ENCODE peak calls at places on chromosomes 5 and 9, in seven cellular contexts. H is neuronal stem cell, Q is H9, U is H1, S is mesenchymal stem cell, E is mesendoderm, W is trophoblast cell. C is an unnamed sample.

GRCh38 chr5:39283231-39283818 is 64.0 kb upstream of the FYB1 start:
- DNase-seq in S (peak; percentile 71), Q (peak; percentile 60), H (peak; percentile 9), E (peak; percentile 94), W (peak; percentile 60), U (peak; percentile 17), C (peak; percentile 76)

GRCh38 chr5:174151579-174152181 is 106.2 kb downstream of the NSG2 start:
- DNase-seq in U (no peak), Q (no peak), H (no peak), W (no peak), E (no peak), S (no peak), C (no peak)

GRCh38 chr9:136964833-136965422 is 12.4 kb upstream of the PTGDS start:
- DNase-seq in Q (no peak), E (no peak), U (no peak), W (no peak), H (no peak), S (no peak), C (no peak)

GRCh38 chr5:19031491-19031890 is 956.5 kb downstream of the CDH18 start:
- DNase-seq in U (no peak), S (no peak), W (no peak), H (no peak), E (no peak), Q (no peak), C (no peak)

GRCh38 chr5:135034963-135035677 is 1.1 kb upstream of the PITX1 start:
- DNase-seq in W (no peak), U (no peak), S (no peak), Q (no peak), H (no peak), E (no peak), C (no peak)

GRCh38 chr9:7756088-7756487 is 43.5 kb downstream of the DMAC1 start:
- DNase-seq in Q (no peak), U (no peak), W (no peak), H (no peak), E (no peak), S (no peak), C (no peak)

GRCh38 chr5:135392256-135392655 is 6.8 kb downstream of the MACROH2A1 start:
- DNase-seq in E (no peak), U (no peak), Q (no peak), H (no peak), W (no peak), S (peak; percentile 82), C (peak; percentile 88)

GRCh38 chr9:20906326-20906725 is 125.1 kb downstream of the HACD4 start:
- DNase-seq in S (peak; percentile 1), Q (no peak), E (no peak), H (no peak), U (no peak), W (no peak), C (no peak)

GRCh38 chr5:120375248-120375647 is 88.9 kb upstream of the PRR16 start:
- DNase-seq in U (no peak), Q (no peak), W (no peak), H (no peak), E (no peak), S (peak; percentile 50), C (no peak)

GRCh38 chr5:96614110-96614691 is 48.0 kb upstream of the CAST start:
- DNase-seq in S (peak; percentile 94), Q (peak; percentile 52), H (peak; percentile 66), U (peak; percentile 38), W (peak; percentile 80), E (peak; percentile 77), C (peak; percentile 96)

GRCh38 chr9:95065224-95065623 is 252.3 kb downstream of the FANCC start:
- DNase-seq in S (no peak), W (no peak), H (no peak), Q (no peak), U (no peak), E (no peak), C (no peak)

GRCh38 chr5:169218176-169218575 is 82.8 kb downstream of the SLIT3 start:
- DNase-seq in Q (no peak), E (peak; percentile 48), U (no peak), H (no peak), W (no peak), S (no peak), C (no peak)

GRCh38 chr9:119289740-119290139 is 79.5 kb downstream of the BRINP1 start:
- DNase-seq in S (peak; percentile 33), W (no peak), H (peak; percentile 64), Q (peak; percentile 46), E (peak; percentile 78), U (no peak), C (no peak)
- H4K8ac ChIP-seq in S (no peak overlapping the region), W (no peak overlapping the region), H (no peak overlapping the region), Q (no peak overlapping the region), E (no peak overlapping the region), U (no peak overlapping the region), C (no peak overlapping the region)

GRCh38 chr9:126643945-126644527 is 30.3 kb downstream of the LMX1B start:
- DNase-seq in Q (no peak), S (no peak), H (no peak), U (no peak), E (no peak), W (no peak), C (no peak)
- H4K8ac ChIP-seq in Q (no peak overlapping the region), S (no peak overlapping the region), H (no peak overlapping the region), U (no peak overlapping the region), E (no peak overlapping the region), W (no peak overlapping the region), C (no peak overlapping the region)

DNA sequence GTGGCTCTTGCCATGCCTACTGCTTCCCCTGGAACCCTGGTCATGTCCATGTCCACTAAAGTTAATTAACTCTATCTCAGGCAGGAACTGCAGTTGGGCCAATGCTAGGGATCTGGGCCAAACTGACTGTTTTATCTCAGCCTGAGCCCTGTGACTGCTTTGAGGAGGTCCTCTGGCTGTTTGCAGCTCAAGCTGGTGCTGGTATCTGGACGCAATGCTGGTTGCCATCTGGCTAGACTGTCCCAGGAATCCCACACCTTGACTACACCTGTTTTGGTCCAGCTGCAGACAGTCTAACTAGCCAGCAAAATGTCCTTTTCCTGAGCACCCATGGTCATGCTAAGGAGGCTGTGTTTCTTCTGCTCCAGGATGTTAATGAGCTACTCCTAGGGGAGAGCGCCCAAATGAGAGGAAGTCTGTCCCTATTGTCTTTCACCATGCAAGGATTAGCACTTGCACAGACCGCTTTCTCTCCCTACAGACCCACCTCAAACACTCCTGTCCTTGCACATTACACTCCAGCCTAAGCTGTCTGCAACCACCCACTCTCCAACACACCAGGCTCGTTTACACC is 251.0 kb downstream of the SH3GL2 start:
- DNase-seq in U (no peak), H (no peak), Q (peak; percentile 31), E (peak; percentile 19), W (no peak), S (no peak), C (no peak)
- H4K8ac ChIP-seq in U (no peak overlapping the region), H (no peak overlapping the region), Q (no peak overlapping the region), E (no peak overlapping the region), W (no peak overlapping the region), S (no peak overlapping the region), C (no peak overlapping the region)

GRCh38 chr5:158903006-158903405 is 196.7 kb downstream of the EBF1 start:
- DNase-seq in H (no peak), S (peak; percentile 19), W (no peak), U (no peak), E (no peak), Q (no peak), C (no peak)

GRCh38 chr5:158908690-158909325 is 190.9 kb downstream of the EBF1 start:
- DNase-seq in S (no peak), E (no peak), Q (no peak), W (no peak), U (no peak), H (no peak), C (no peak)

GRCh38 chr5:158910782-158911692 is 188.7 kb downstream of the EBF1 start:
- DNase-seq in Q (no peak), U (no peak), E (no peak), S (peak; percentile 61), H (no peak), W (no peak), C (peak; percentile 18)

GRCh38 chr5:158899792-158900191 is 199.9 kb downstream of the EBF1 start:
- DNase-seq in H (no peak), W (no peak), U (no peak), E (no peak), Q (no peak), S (no peak), C (no peak)

GRCh38 chr5:158905281-158905680 is 194.4 kb downstream of the EBF1 start:
- DNase-seq in E (no peak), W (no peak), Q (no peak), U (no peak), H (no peak), S (no peak), C (no peak)
- H4K8ac ChIP-seq in E (no peak overlapping the region), W (no peak overlapping the region), Q (no peak overlapping the region), U (no peak overlapping the region), H (no peak overlapping the region), S (no peak overlapping the region), C (no peak overlapping the region)

DNA sequence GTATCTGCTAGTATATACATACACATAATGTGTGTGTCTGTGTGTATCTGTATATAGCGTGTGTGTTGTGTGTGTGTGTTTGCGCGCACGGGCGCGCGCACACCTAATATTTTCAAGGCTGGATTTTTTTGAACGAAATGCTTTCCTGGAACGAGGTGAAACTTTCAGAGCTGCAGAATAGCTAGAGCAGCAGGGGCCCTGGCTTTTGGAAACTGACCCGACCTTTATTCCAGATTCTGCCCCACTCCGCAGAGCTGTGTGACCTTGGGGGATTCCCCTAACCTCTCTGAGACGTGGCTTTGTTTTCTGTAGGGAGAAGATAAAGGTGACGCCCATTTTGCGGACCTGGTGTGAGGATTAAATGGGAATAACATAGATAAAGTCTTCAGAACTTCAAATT is 767 bp downstream of the FXN start:
- DNase-seq in S (peak; percentile 64), W (no peak), E (no peak), U (no peak), H (no peak), Q (no peak), C (peak; percentile 13)
- H4K8ac ChIP-seq in S (no peak overlapping the region), W (peak overlapping the region; percentile 40), E (no peak overlapping the region), U (peak overlapping the region; percentile 95), H (no peak overlapping the region), Q (no peak overlapping the region), C (peak overlapping the region; percentile 92)

GRCh38 chr5:159992566-159992965 is 16.4 kb upstream of the TTC1 start:
- DNase-seq in W (no peak), Q (no peak), U (no peak), E (no peak), H (no peak), S (no peak), C (no peak)
- H4K8ac ChIP-seq in W (no peak overlapping the region), Q (no peak overlapping the region), U (no peak overlapping the region), E (no peak overlapping the region), H (no peak overlapping the region), S (no peak overlapping the region), C (no peak overlapping the region)

GRCh38 chr5:2721739-2722138 is 29.7 kb downstream of the IRX2 start:
- DNase-seq in W (peak; percentile 10), S (no peak), E (no peak), Q (no peak), U (no peak), H (no peak), C (no peak)
- H4K8ac ChIP-seq in W (no peak overlapping the region), S (no peak overlapping the region), E (no peak overlapping the region), Q (no peak overlapping the region), U (no peak overlapping the region), H (no peak overlapping the region), C (no peak overlapping the region)

DNA sequence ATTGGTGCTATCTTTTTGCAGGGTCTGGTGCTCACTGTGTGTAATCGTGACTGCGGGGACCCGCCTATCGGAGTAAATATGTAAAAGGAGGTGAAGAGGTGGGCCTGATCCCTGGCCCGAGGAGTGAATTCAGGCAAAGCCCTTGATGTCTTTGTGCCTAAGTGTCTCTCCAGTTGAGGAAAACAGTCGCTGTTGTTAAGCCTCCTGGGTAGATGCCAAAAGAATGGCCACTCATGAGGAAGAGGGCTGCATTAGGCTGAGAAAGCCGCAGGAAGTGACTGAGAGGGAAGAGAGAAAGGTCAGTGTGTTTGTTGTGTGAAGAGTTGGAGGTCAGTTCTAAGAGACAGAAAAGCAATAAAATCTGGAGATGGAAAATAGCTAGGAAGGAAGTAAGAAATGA is 35.9 kb upstream of the PIP5K1B start:
- DNase-seq in S (no peak), W (no peak), U (no peak), Q (no peak), E (no peak), H (no peak), C (no peak)
- H4K8ac ChIP-seq in S (no peak overlapping the region), W (no peak overlapping the region), U (no peak overlapping the region), Q (no peak overlapping the region), E (no peak overlapping the region), H (no peak overlapping the region), C (no peak overlapping the region)